ENCODE peak calls at places on chromosomes 16 and 17, in five cellular contexts. L is aorta; E is fibroblast of the aortic adventitia; P is stimulated activated CD4-positive, alpha-beta T cell treated with anti-CD3 and anti-CD28 coated beads, Interleukin-1b, Interleukin-23, amount 100 ng/mL, for 24 hours; D is stimulated activated naive B cell treated with anti-CD40 and anti-IgM and Interleukin-4, amounts not matched to agents 10 μg/mL and 1 μg/mL and 100 μg/mL, for 72 hours. C is an unnamed sample.

GRCh38 chr16:78184554-78185183 is 85.2 kb downstream of the WWOX start:
- DNase-seq in P (no peak), E (no peak), L (no peak), D (no peak), C (no peak)

GRCh38 chr17:68353121-68353521 is 61.8 kb downstream of the ARSG start:
- DNase-seq in L (no peak), P (no peak), E (no peak), D (no peak), C (no peak)

GRCh38 chr17:76147211-76148014 is 6.4 kb upstream of the FOXJ1 start:
- DNase-seq in P (no peak), L (peak), D (no peak), E (peak), C (no peak)

GRCh38 chr17:353213-353837 is 718 bp upstream of the RPH3AL start:
- DNase-seq in D (no peak), L (no peak), P (no peak), E (no peak), C (no peak)

GRCh38 chr16:72234372-72234771 is 62.4 kb upstream of the PMFBP1 start:
- DNase-seq in L (no peak), P (no peak), D (no peak), E (no peak), C (no peak)

GRCh38 chr16:12455287-12455798 is 348.3 kb downstream of the CPPED1 start:
- DNase-seq in L (peak), P (no peak), E (peak), D (no peak), C (no peak)

GRCh38 chr16:67967183-67967955 is 1.1 kb downstream of the SLC12A4 start:
- DNase-seq in L (no peak), D (no peak), P (no peak), E (peak), C (no peak)

GRCh38 chr17:76054112-76054476 is 18.2 kb downstream of the SRP68 start:
- DNase-seq in D (no peak), L (no peak), E (peak), P (no peak), C (no peak)

GRCh38 chr17:82424001-82424862 is 5.8 kb upstream of the OGFOD3 start:
- DNase-seq in P (peak), D (no peak), L (no peak), E (peak), C (no peak)

GRCh38 chr17:41579484-41580243 is 7.0 kb downstream of the KRT14 start:
- DNase-seq in E (peak), D (peak), L (peak), P (peak), C (peak)